ENCODE peak calls at places on chromosomes 13 and 19, in eight cellular contexts. One of them, this sample, is unnamed.

GRCh38 chr13:114047358-114047881 is 73.5 kb upstream of the C13orf46 start:
- DNase-seq in right atrium auricular region: no peak
- DNase-seq in hepatocyte: no peak
- DNase-seq in cardiac fibroblast: no peak
- DNase-seq in colonic mucosa: no peak
- DNase-seq in GM12865: peak
- DNase-seq in GM12878: peak
- DNase-seq in IMR-90: peak
- DNase-seq in this sample: no peak

GRCh38 chr13:111021270-111021669 is 93.8 kb upstream of the ARHGEF7 start:
- DNase-seq in right atrium auricular region: no peak
- DNase-seq in hepatocyte: no peak
- DNase-seq in cardiac fibroblast: no peak
- DNase-seq in colonic mucosa: no peak
- DNase-seq in GM12865: no peak
- DNase-seq in GM12878: no peak
- DNase-seq in IMR-90: no peak
- DNase-seq in this sample: no peak

GRCh38 chr13:76725211-76725610 is 161.0 kb downstream of the KCTD12 start:
- DNase-seq in right atrium auricular region: no peak
- DNase-seq in hepatocyte: no peak
- DNase-seq in cardiac fibroblast: peak
- DNase-seq in colonic mucosa: no peak
- DNase-seq in GM12865: no peak
- DNase-seq in GM12878: no peak
- DNase-seq in IMR-90: peak
- DNase-seq in this sample: no peak

GRCh38 chr19:45645631-45646344 is 6.6 kb upstream of the EML2 start:
- DNase-seq in right atrium auricular region: peak
- DNase-seq in hepatocyte: peak
- DNase-seq in cardiac fibroblast: peak
- DNase-seq in colonic mucosa: peak
- DNase-seq in GM12865: peak
- DNase-seq in GM12878: peak
- DNase-seq in IMR-90: peak
- DNase-seq in this sample: peak

GRCh38 chr13:84430441-84430840 is 548.2 kb upstream of the SLITRK1 start:
- DNase-seq in right atrium auricular region: no peak
- DNase-seq in hepatocyte: no peak
- DNase-seq in cardiac fibroblast: peak
- DNase-seq in colonic mucosa: no peak
- DNase-seq in GM12865: no peak
- DNase-seq in GM12878: no peak
- DNase-seq in IMR-90: peak
- DNase-seq in this sample: no peak

GRCh38 chr13:114132419-114133121 is at the start of gene RASA3:
- DNase-seq in right atrium auricular region: no peak
- DNase-seq in hepatocyte: peak
- DNase-seq in cardiac fibroblast: peak
- DNase-seq in colonic mucosa: peak
- DNase-seq in GM12865: peak
- DNase-seq in GM12878: no peak
- DNase-seq in IMR-90: peak
- DNase-seq in this sample: no peak

GRCh38 chr13:112054616-112055015 is 12.3 kb upstream of the SOX1 start:
- DNase-seq in right atrium auricular region: no peak
- DNase-seq in hepatocyte: no peak
- DNase-seq in cardiac fibroblast: no peak
- DNase-seq in colonic mucosa: no peak
- DNase-seq in GM12865: no peak
- DNase-seq in GM12878: no peak
- DNase-seq in IMR-90: no peak
- DNase-seq in this sample: no peak

GRCh38 chr19:39157275-39157996 is 31.9 kb downstream of the PAK4 start:
- DNase-seq in right atrium auricular region: no peak
- DNase-seq in hepatocyte: no peak
- DNase-seq in cardiac fibroblast: no peak
- DNase-seq in colonic mucosa: no peak
- DNase-seq in GM12865: no peak
- DNase-seq in GM12878: no peak
- DNase-seq in IMR-90: peak
- DNase-seq in this sample: no peak

GRCh38 chr13:111153977-111154332 is 38.8 kb downstream of the ARHGEF7 start:
- DNase-seq in right atrium auricular region: peak
- DNase-seq in hepatocyte: no peak
- DNase-seq in cardiac fibroblast: peak
- DNase-seq in colonic mucosa: peak
- DNase-seq in GM12865: no peak
- DNase-seq in GM12878: no peak
- DNase-seq in IMR-90: no peak
- DNase-seq in this sample: no peak

GRCh38 chr13:85298387-85298924 is 500.8 kb downstream of the SLITRK6 start:
- DNase-seq in right atrium auricular region: no peak
- DNase-seq in hepatocyte: no peak
- DNase-seq in cardiac fibroblast: no peak
- DNase-seq in colonic mucosa: no peak
- DNase-seq in GM12865: no peak
- DNase-seq in GM12878: no peak
- DNase-seq in IMR-90: no peak
- DNase-seq in this sample: no peak

GRCh38 chr13:61277088-61277487 is 138.6 kb downstream of the PCDH20 start:
- DNase-seq in right atrium auricular region: no peak
- DNase-seq in hepatocyte: no peak
- DNase-seq in cardiac fibroblast: no peak
- DNase-seq in colonic mucosa: no peak
- DNase-seq in GM12865: no peak
- DNase-seq in GM12878: no peak
- DNase-seq in IMR-90: no peak
- DNase-seq in this sample: no peak

GRCh38 chr13:80342541-80343371 is 1.8 kb upstream of the SPRY2 start:
- DNase-seq in right atrium auricular region: peak
- DNase-seq in hepatocyte: peak
- DNase-seq in cardiac fibroblast: peak
- DNase-seq in colonic mucosa: peak
- DNase-seq in GM12865: peak
- DNase-seq in GM12878: no peak
- DNase-seq in IMR-90: peak
- DNase-seq in this sample: no peak

GRCh38 chr19:34856052-34856451 is 70.7 kb upstream of the ZNF30 start:
- DNase-seq in right atrium auricular region: no peak
- DNase-seq in hepatocyte: no peak
- DNase-seq in cardiac fibroblast: no peak
- DNase-seq in colonic mucosa: no peak
- DNase-seq in GM12865: no peak
- DNase-seq in GM12878: no peak
- DNase-seq in IMR-90: no peak
- DNase-seq in this sample: no peak

GRCh38 chr13:33935969-33936368 is 118.0 kb downstream of the RFC3 start:
- DNase-seq in right atrium auricular region: no peak
- DNase-seq in hepatocyte: no peak
- DNase-seq in cardiac fibroblast: no peak
- DNase-seq in colonic mucosa: no peak
- DNase-seq in GM12865: no peak
- DNase-seq in GM12878: no peak
- DNase-seq in IMR-90: no peak
- DNase-seq in this sample: no peak

GRCh38 chr19:17749912-17750317 is 1.4 kb upstream of the FCHO1 start:
- DNase-seq in right atrium auricular region: no peak
- DNase-seq in hepatocyte: no peak
- DNase-seq in cardiac fibroblast: peak
- DNase-seq in colonic mucosa: no peak
- DNase-seq in GM12865: no peak
- DNase-seq in GM12878: no peak
- DNase-seq in IMR-90: no peak
- DNase-seq in this sample: no peak

GRCh38 chr13:26021516-26021915 is 30.3 kb downstream of the SHISA2 start:
- DNase-seq in right atrium auricular region: no peak
- DNase-seq in hepatocyte: no peak
- DNase-seq in cardiac fibroblast: no peak
- DNase-seq in colonic mucosa: no peak
- DNase-seq in GM12865: no peak
- DNase-seq in GM12878: no peak
- DNase-seq in IMR-90: no peak
- DNase-seq in this sample: no peak

GRCh38 chr19:27580906-27581305 is 1632.0 kb downstream of the UQCRFS1 start:
- DNase-seq in right atrium auricular region: no peak
- DNase-seq in hepatocyte: no peak
- DNase-seq in cardiac fibroblast: no peak
- DNase-seq in colonic mucosa: no peak
- DNase-seq in GM12865: no peak
- DNase-seq in GM12878: no peak
- DNase-seq in IMR-90: no peak
- DNase-seq in this sample: no peak

GRCh38 chr19:45668342-45668871 is 386 bp downstream of the GIPR start:
- DNase-seq in right atrium auricular region: no peak
- DNase-seq in hepatocyte: no peak
- DNase-seq in cardiac fibroblast: no peak
- DNase-seq in colonic mucosa: peak
- DNase-seq in GM12865: no peak
- DNase-seq in GM12878: no peak
- DNase-seq in IMR-90: no peak
- DNase-seq in this sample: no peak

GRCh38 chr19:58038688-58039204 is 4.9 kb downstream of the ZSCAN1 start:
- DNase-seq in right atrium auricular region: no peak
- DNase-seq in hepatocyte: peak
- DNase-seq in cardiac fibroblast: no peak
- DNase-seq in colonic mucosa: no peak
- DNase-seq in GM12865: no peak
- DNase-seq in GM12878: no peak
- DNase-seq in IMR-90: no peak
- DNase-seq in this sample: no peak

DNA sequence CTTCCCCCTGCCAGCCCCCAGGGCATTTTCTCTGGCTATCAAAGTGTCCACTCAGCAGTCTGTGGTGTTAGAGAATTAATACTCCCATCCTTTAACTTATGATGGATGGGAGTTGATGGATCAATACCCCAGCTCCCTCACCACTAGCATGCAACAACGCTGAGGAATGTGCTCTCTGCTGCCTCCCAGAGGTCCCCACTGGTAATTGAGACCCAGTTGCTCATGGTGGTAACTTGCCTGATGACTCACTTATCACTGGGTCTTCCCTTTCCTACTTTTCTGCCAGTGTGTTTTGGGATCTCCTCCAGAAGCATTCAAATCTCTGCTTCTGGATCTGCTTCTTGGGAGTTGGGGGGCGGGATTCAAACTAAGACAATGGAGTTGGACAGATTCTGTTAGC is 20.3 kb upstream of the CACNA1A start:
- DNase-seq in right atrium auricular region: no peak
- DNase-seq in hepatocyte: no peak
- DNase-seq in cardiac fibroblast: peak
- DNase-seq in colonic mucosa: no peak
- DNase-seq in GM12865: peak
- DNase-seq in GM12878: no peak
- DNase-seq in IMR-90: peak
- DNase-seq in this sample: no peak
- TF ChIP-seq CTCF in right atrium auricular region: no peak
- TF ChIP-seq CTCF in hepatocyte: no peak
- TF ChIP-seq CTCF in cardiac fibroblast: peak
- TF ChIP-seq CTCF in colonic mucosa: no peak
- TF ChIP-seq CTCF in GM12865: peak
- TF ChIP-seq CTCF in GM12878: peak
- TF ChIP-seq CTCF in IMR-90: peak
- TF ChIP-seq CTCF in this sample: peak

GRCh38 chr13:27372896-27373295 is 51.5 kb upstream of the GTF3A start:
- DNase-seq in right atrium auricular region: no peak
- DNase-seq in hepatocyte: peak
- DNase-seq in cardiac fibroblast: no peak
- DNase-seq in colonic mucosa: peak
- DNase-seq in GM12865: no peak
- DNase-seq in GM12878: no peak
- DNase-seq in IMR-90: peak
- DNase-seq in this sample: no peak
- TF ChIP-seq CTCF in right atrium auricular region: no peak
- TF ChIP-seq CTCF in hepatocyte: peak
- TF ChIP-seq CTCF in cardiac fibroblast: no peak
- TF ChIP-seq CTCF in colonic mucosa: no peak
- TF ChIP-seq CTCF in GM12865: no peak
- TF ChIP-seq CTCF in GM12878: no peak
- TF ChIP-seq CTCF in IMR-90: no peak
- TF ChIP-seq CTCF in this sample: peak

GRCh38 chr19:47713046-47714021 is at the start of gene EHD2:
- DNase-seq in right atrium auricular region: peak
- DNase-seq in hepatocyte: peak
- DNase-seq in cardiac fibroblast: peak
- DNase-seq in colonic mucosa: peak
- DNase-seq in GM12865: no peak
- DNase-seq in GM12878: no peak
- DNase-seq in IMR-90: peak
- DNase-seq in this sample: no peak
- TF ChIP-seq CTCF in right atrium auricular region: peak
- TF ChIP-seq CTCF in hepatocyte: peak
- TF ChIP-seq CTCF in cardiac fibroblast: peak
- TF ChIP-seq CTCF in colonic mucosa: peak
- TF ChIP-seq CTCF in GM12865: peak
- TF ChIP-seq CTCF in GM12878: peak
- TF ChIP-seq CTCF in IMR-90: peak
- TF ChIP-seq CTCF in this sample: peak

DNA sequence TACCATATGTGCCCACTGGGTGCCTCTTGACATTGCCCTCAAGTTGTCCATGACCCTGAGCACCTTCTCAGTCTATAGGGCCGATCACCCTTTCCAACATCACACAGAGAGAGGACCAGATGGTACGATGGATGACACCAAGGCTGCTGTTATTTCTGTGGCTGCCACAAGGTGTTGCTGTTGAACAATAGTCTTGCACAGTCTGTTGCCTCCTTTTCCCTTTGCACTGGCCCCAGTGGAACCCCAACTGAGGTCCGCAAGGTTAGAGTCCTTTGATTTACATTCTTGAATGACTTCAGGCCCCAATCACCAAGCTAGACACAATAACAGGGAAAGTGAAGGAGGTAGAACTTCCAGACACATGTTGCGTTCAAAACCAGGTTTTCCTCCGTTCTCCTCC is 52.0 kb downstream of the TINCR start:
- DNase-seq in right atrium auricular region: no peak
- DNase-seq in hepatocyte: no peak
- DNase-seq in cardiac fibroblast: no peak
- DNase-seq in colonic mucosa: no peak
- DNase-seq in GM12865: no peak
- DNase-seq in GM12878: no peak
- DNase-seq in IMR-90: no peak
- DNase-seq in this sample: no peak
- TF ChIP-seq CTCF in right atrium auricular region: no peak
- TF ChIP-seq CTCF in hepatocyte: no peak
- TF ChIP-seq CTCF in cardiac fibroblast: peak
- TF ChIP-seq CTCF in colonic mucosa: no peak
- TF ChIP-seq CTCF in GM12865: no peak
- TF ChIP-seq CTCF in GM12878: no peak
- TF ChIP-seq CTCF in IMR-90: no peak
- TF ChIP-seq CTCF in this sample: no peak

GRCh38 chr19:56309511-56310185 is 5.0 kb downstream of the ZSCAN5A start:
- DNase-seq in right atrium auricular region: no peak
- DNase-seq in hepatocyte: peak
- DNase-seq in cardiac fibroblast: peak
- DNase-seq in colonic mucosa: peak
- DNase-seq in GM12865: peak
- DNase-seq in GM12878: no peak
- DNase-seq in IMR-90: peak
- DNase-seq in this sample: no peak
- TF ChIP-seq CTCF in right atrium auricular region: peak
- TF ChIP-seq CTCF in hepatocyte: peak
- TF ChIP-seq CTCF in cardiac fibroblast: peak
- TF ChIP-seq CTCF in colonic mucosa: peak
- TF ChIP-seq CTCF in GM12865: peak
- TF ChIP-seq CTCF in GM12878: peak
- TF ChIP-seq CTCF in IMR-90: peak
- TF ChIP-seq CTCF in this sample: peak

This sample was measured in Panc1.